ENCODE peak calls at places on chromosomes 2 and 18, in ten cellular contexts. One of them, this sample, is unnamed.

GRCh38 chr2:126878601-126879000 is 20.1 kb upstream of the TEX51 start:
- DNase-seq in prostate gland: no peak
- DNase-seq in A549: no peak
- DNase-seq in upper lobe of left lung: no peak
- DNase-seq in lower leg skin: no peak
- DNase-seq in endothelial cell of umbilical vein: no peak
- DNase-seq in HepG2: no peak
- DNase-seq in esophagus squamous epithelium: no peak
- DNase-seq in spleen: no peak
- DNase-seq in ovary: no peak
- DNase-seq in this sample: no peak

GRCh38 chr18:41899535-41899934 is 55.5 kb upstream of the PIK3C3 start:
- DNase-seq in lower leg skin: no peak
- DNase-seq in upper lobe of left lung: no peak
- DNase-seq in A549: no peak
- DNase-seq in esophagus squamous epithelium: no peak
- DNase-seq in ovary: no peak
- DNase-seq in endothelial cell of umbilical vein: no peak
- DNase-seq in spleen: no peak
- DNase-seq in prostate gland: no peak
- DNase-seq in HepG2: no peak
- DNase-seq in this sample: no peak

GRCh38 chr2:179893616-179894015 is 32.2 kb upstream of the ZNF385B start:
- DNase-seq in endothelial cell of umbilical vein: no peak
- DNase-seq in upper lobe of left lung: no peak
- DNase-seq in A549: no peak
- DNase-seq in ovary: no peak
- DNase-seq in prostate gland: no peak
- DNase-seq in spleen: no peak
- DNase-seq in lower leg skin: no peak
- DNase-seq in esophagus squamous epithelium: no peak
- DNase-seq in HepG2: no peak
- DNase-seq in this sample: no peak

GRCh38 chr2:234765315-234765714 is 186.5 kb upstream of the SH3BP4 start:
- DNase-seq in lower leg skin: no peak
- DNase-seq in spleen: no peak
- DNase-seq in esophagus squamous epithelium: no peak
- DNase-seq in prostate gland: no peak
- DNase-seq in upper lobe of left lung: no peak
- DNase-seq in ovary: no peak
- DNase-seq in endothelial cell of umbilical vein: no peak
- DNase-seq in A549: no peak
- DNase-seq in HepG2: no peak
- DNase-seq in this sample: no peak

GRCh38 chr2:227147023-227147422 is 17.0 kb downstream of the COL4A4 start:
- DNase-seq in upper lobe of left lung: no peak
- DNase-seq in endothelial cell of umbilical vein: no peak
- DNase-seq in prostate gland: no peak
- DNase-seq in spleen: no peak
- DNase-seq in A549: no peak
- DNase-seq in esophagus squamous epithelium: no peak
- DNase-seq in ovary: no peak
- DNase-seq in HepG2: no peak
- DNase-seq in lower leg skin: no peak
- DNase-seq in this sample: no peak

GRCh38 chr2:69943000-69943840 is 18.2 kb downstream of the ASPRV1 start:
- DNase-seq in ovary: no peak
- DNase-seq in upper lobe of left lung: no peak
- DNase-seq in prostate gland: no peak
- DNase-seq in A549: no peak
- DNase-seq in HepG2: no peak
- DNase-seq in esophagus squamous epithelium: no peak
- DNase-seq in lower leg skin: no peak
- DNase-seq in endothelial cell of umbilical vein: no peak
- DNase-seq in spleen: no peak
- DNase-seq in this sample: no peak

GRCh38 chr2:158676295-158676694 is 118.8 kb upstream of the DAPL1 start:
- DNase-seq in upper lobe of left lung: no peak
- DNase-seq in esophagus squamous epithelium: no peak
- DNase-seq in ovary: no peak
- DNase-seq in endothelial cell of umbilical vein: no peak
- DNase-seq in prostate gland: peak
- DNase-seq in spleen: no peak
- DNase-seq in HepG2: no peak
- DNase-seq in lower leg skin: no peak
- DNase-seq in A549: no peak
- DNase-seq in this sample: no peak

GRCh38 chr2:182784777-182785176 is 68.7 kb downstream of the DNAJC10 start:
- DNase-seq in HepG2: peak
- DNase-seq in ovary: no peak
- DNase-seq in prostate gland: no peak
- DNase-seq in upper lobe of left lung: no peak
- DNase-seq in lower leg skin: no peak
- DNase-seq in esophagus squamous epithelium: no peak
- DNase-seq in spleen: no peak
- DNase-seq in A549: no peak
- DNase-seq in endothelial cell of umbilical vein: peak
- DNase-seq in this sample: no peak

GRCh38 chr2:133418021-133418420 is 150.2 kb downstream of the NCKAP5 start:
- DNase-seq in upper lobe of left lung: no peak
- DNase-seq in lower leg skin: no peak
- DNase-seq in A549: no peak
- DNase-seq in spleen: no peak
- DNase-seq in endothelial cell of umbilical vein: no peak
- DNase-seq in ovary: no peak
- DNase-seq in esophagus squamous epithelium: no peak
- DNase-seq in HepG2: no peak
- DNase-seq in prostate gland: no peak
- DNase-seq in this sample: no peak

DNA sequence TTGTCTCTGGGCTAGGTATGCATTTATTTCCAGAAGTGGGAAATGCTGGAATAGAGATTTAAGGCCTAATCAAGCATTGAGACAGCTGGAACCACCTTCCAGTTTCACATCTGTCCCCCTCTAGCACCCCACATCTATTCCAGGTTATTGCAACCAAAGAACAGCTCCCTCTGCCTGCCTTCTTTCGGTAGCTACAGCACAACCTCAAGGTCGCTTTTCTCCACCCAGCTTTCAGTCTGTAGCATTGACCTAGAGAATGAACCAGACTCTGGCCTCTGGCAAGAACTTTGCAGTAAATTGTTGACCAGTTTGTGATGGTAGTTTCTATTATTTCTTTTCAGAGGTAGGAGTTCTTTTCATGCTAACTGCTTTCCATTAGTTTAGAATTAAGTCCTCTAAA is 484.2 kb downstream of the DLGAP1 start:
- DNase-seq in lower leg skin: no peak
- DNase-seq in upper lobe of left lung: no peak
- DNase-seq in A549: no peak
- DNase-seq in endothelial cell of umbilical vein: no peak
- DNase-seq in ovary: no peak
- DNase-seq in esophagus squamous epithelium: no peak
- DNase-seq in HepG2: no peak
- DNase-seq in prostate gland: no peak
- DNase-seq in spleen: no peak
- DNase-seq in this sample: peak
- TF ChIP-seq CTCF in lower leg skin: no peak
- TF ChIP-seq CTCF in upper lobe of left lung: no peak
- TF ChIP-seq CTCF in A549: no peak
- TF ChIP-seq CTCF in endothelial cell of umbilical vein: no peak
- TF ChIP-seq CTCF in ovary: no peak
- TF ChIP-seq CTCF in esophagus squamous epithelium: no peak
- TF ChIP-seq CTCF in HepG2: peak
- TF ChIP-seq CTCF in prostate gland: no peak
- TF ChIP-seq CTCF in spleen: no peak
- TF ChIP-seq CTCF in this sample: peak

GRCh38 chr18:40494603-40495002 is 1460.4 kb upstream of the PIK3C3 start:
- DNase-seq in upper lobe of left lung: no peak
- DNase-seq in ovary: no peak
- DNase-seq in endothelial cell of umbilical vein: no peak
- DNase-seq in spleen: no peak
- DNase-seq in esophagus squamous epithelium: no peak
- DNase-seq in A549: no peak
- DNase-seq in lower leg skin: no peak
- DNase-seq in HepG2: no peak
- DNase-seq in prostate gland: no peak
- DNase-seq in this sample: no peak
- TF ChIP-seq POLR2A in upper lobe of left lung: no peak
- TF ChIP-seq POLR2A in ovary: no peak
- TF ChIP-seq POLR2A in endothelial cell of umbilical vein: no peak
- TF ChIP-seq POLR2A in spleen: no peak
- TF ChIP-seq POLR2A in esophagus squamous epithelium: no peak
- TF ChIP-seq POLR2A in A549: no peak
- TF ChIP-seq POLR2A in lower leg skin: no peak
- TF ChIP-seq POLR2A in HepG2: no peak
- TF ChIP-seq POLR2A in prostate gland: no peak
- TF ChIP-seq POLR2A in this sample: no peak

GRCh38 chr18:12373771-12374116 is 3.3 kb downstream of the AFG3L2 start:
- DNase-seq in spleen: no peak
- DNase-seq in upper lobe of left lung: no peak
- DNase-seq in HepG2: no peak
- DNase-seq in endothelial cell of umbilical vein: no peak
- DNase-seq in esophagus squamous epithelium: no peak
- DNase-seq in ovary: no peak
- DNase-seq in prostate gland: no peak
- DNase-seq in A549: no peak
- DNase-seq in lower leg skin: no peak
- DNase-seq in this sample: no peak

GRCh38 chr18:12374398-12374797 is 2.6 kb downstream of the AFG3L2 start:
- DNase-seq in A549: no peak
- DNase-seq in HepG2: no peak
- DNase-seq in prostate gland: no peak
- DNase-seq in upper lobe of left lung: no peak
- DNase-seq in ovary: no peak
- DNase-seq in lower leg skin: no peak
- DNase-seq in endothelial cell of umbilical vein: no peak
- DNase-seq in esophagus squamous epithelium: no peak
- DNase-seq in spleen: no peak
- DNase-seq in this sample: no peak

GRCh38 chr18:12376718-12377555 is at the start of gene AFG3L2:
- DNase-seq in upper lobe of left lung: peak
- DNase-seq in esophagus squamous epithelium: peak
- DNase-seq in A549: peak
- DNase-seq in endothelial cell of umbilical vein: peak
- DNase-seq in lower leg skin: peak
- DNase-seq in ovary: peak
- DNase-seq in prostate gland: peak
- DNase-seq in HepG2: peak
- DNase-seq in spleen: peak
- DNase-seq in this sample: peak

GRCh38 chr18:12376034-12376717 is 851 bp downstream of the AFG3L2 start:
- DNase-seq in endothelial cell of umbilical vein: peak
- DNase-seq in upper lobe of left lung: peak
- DNase-seq in prostate gland: no peak
- DNase-seq in ovary: peak
- DNase-seq in A549: no peak
- DNase-seq in HepG2: peak
- DNase-seq in esophagus squamous epithelium: no peak
- DNase-seq in lower leg skin: peak
- DNase-seq in spleen: peak
- DNase-seq in this sample: peak

DNA sequence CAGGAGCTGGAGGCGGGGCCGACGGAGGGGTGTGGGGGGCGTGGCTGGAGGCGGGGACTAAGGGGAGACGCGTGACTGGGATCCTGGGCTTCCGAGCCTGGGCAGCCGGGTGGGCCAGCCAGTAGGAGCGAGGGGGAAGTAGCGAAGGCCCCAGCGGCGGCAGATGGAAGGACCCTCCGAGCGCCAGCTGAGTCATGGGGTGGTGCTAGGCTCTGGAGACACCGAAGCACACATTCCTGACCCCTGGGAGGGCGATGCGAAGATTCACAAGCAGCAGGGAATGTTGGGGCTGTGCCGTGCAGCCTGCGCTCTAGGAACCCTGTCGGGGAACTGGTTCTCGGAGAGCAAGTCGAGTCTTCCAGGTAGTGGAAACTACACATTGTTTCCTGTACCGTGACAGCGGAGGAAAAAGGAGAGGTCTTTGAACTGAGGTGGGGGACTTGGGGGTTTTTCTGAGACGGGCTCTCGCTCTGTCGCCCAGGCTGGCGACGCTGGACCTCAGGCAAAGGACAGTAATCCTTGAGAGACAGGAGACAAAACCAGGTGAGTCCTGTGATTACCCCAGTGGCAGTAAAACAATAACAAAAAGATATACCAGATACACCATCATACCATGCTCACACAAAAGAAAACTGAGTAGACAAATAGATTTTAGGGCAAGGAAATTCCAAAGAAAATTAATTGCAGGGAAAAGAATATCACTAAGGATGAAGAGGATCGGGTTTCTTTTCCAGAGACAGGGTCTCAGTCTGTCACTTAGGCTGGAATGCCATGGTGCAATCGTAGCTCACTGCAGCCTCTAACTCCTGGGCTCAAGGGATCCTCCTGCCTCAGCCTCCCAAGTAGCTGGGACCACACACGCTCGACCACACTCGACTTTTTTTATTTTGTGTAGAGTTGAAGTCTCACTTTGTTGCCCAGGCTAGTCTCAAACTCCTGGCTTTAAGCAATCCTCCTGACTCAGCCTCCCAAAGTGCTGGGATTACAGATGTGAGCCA is 828 bp upstream of the AFG3L2 start:
- DNase-seq in A549: peak
- DNase-seq in esophagus squamous epithelium: no peak
- DNase-seq in HepG2: no peak
- DNase-seq in upper lobe of left lung: no peak
- DNase-seq in spleen: no peak
- DNase-seq in lower leg skin: no peak
- DNase-seq in prostate gland: no peak
- DNase-seq in ovary: no peak
- DNase-seq in endothelial cell of umbilical vein: no peak
- DNase-seq in this sample: no peak
- TF ChIP-seq CTCF in A549: no peak
- TF ChIP-seq CTCF in esophagus squamous epithelium: no peak
- TF ChIP-seq CTCF in HepG2: peak
- TF ChIP-seq CTCF in upper lobe of left lung: peak
- TF ChIP-seq CTCF in spleen: peak
- TF ChIP-seq CTCF in lower leg skin: no peak
- TF ChIP-seq CTCF in prostate gland: peak
- TF ChIP-seq CTCF in ovary: no peak
- TF ChIP-seq CTCF in endothelial cell of umbilical vein: peak
- TF ChIP-seq CTCF in this sample: no peak

DNA sequence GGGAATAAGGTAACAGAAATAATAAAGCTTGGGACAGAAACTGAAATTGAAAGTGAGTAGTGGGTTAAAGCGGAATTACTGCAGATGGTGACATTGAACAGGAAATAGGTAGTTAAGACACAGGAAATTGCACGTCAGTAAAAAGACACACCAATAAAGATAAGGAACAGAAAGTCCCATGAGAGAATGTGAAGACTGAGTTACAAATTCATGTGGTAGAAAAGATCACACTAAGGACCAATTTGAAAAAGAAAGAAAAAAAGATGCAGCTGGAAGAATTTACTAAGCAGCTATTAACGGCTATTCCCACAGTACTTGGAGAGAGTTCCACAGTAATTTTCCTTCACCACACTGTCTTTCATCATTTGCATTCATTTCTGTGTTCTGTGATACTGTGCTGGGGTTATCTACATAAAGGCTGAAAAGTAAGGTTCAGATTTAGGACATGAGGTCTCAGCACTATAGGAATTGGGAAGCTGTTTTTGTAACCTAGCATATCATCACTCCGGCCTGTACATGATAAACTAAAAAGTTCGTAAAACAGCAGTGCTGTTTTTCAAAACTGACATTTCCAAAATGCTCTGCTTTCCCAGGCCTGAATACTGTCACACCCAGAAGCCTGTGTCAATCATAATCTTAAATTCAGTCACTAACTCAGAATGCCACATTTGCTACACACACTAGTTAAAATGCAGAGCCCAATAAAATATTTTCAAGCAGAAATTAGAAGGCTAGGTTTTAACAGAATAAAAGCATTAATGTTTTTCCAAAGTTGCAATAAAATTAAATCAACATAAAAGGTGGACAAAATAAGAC is 42.9 kb downstream of the SRBD1 start:
- DNase-seq in lower leg skin: no peak
- DNase-seq in upper lobe of left lung: no peak
- DNase-seq in prostate gland: no peak
- DNase-seq in esophagus squamous epithelium: no peak
- DNase-seq in ovary: no peak
- DNase-seq in spleen: no peak
- DNase-seq in HepG2: no peak
- DNase-seq in endothelial cell of umbilical vein: peak
- DNase-seq in A549: no peak
- DNase-seq in this sample: no peak
- TF ChIP-seq POLR2A in lower leg skin: no peak
- TF ChIP-seq POLR2A in upper lobe of left lung: no peak
- TF ChIP-seq POLR2A in prostate gland: no peak
- TF ChIP-seq POLR2A in esophagus squamous epithelium: no peak
- TF ChIP-seq POLR2A in ovary: no peak
- TF ChIP-seq POLR2A in spleen: no peak
- TF ChIP-seq POLR2A in HepG2: no peak
- TF ChIP-seq POLR2A in endothelial cell of umbilical vein: no peak
- TF ChIP-seq POLR2A in A549: no peak
- TF ChIP-seq POLR2A in this sample: no peak